ENCODE peak calls at places on chromosome 13, in six cellular contexts. X, I, P, Z, D and R are unnamed samples.
A peak's percentile ranks its signal among the peaks of the same experiment; 100 is the strongest.

GRCh38 chr13:31018511-31018910 is 86.1 kb downstream of the TEX26 start:
- DNase-seq in X (no peak), I (no peak), P (no peak), Z (no peak), D (no peak), R (no peak)

GRCh38 chr13:45831851-45832250 is 19.7 kb downstream of the SIAH3 start:
- DNase-seq in X (no peak), I (no peak), P (no peak), Z (no peak), D (no peak), R (no peak)

GRCh38 chr13:54972838-54973237 is 1944.2 kb downstream of the OLFM4 start:
- DNase-seq in X (no peak), I (no peak), P (no peak), Z (no peak), D (no peak), R (no peak)

GRCh38 chr13:37138917-37139316 is 33.5 kb upstream of the CSNK1A1L start:
- DNase-seq in X (no peak), I (no peak), P (no peak), Z (no peak), D (no peak), R (no peak)

GRCh38 chr13:77509221-77509620 is 26.3 kb upstream of the SCEL start:
- DNase-seq in X (no peak), I (no peak), P (no peak), Z (no peak), D (no peak), R (no peak)

GRCh38 chr13:90055121-90055520 is 1292.4 kb upstream of the MIR17HG start:
- DNase-seq in X (no peak), I (no peak), P (no peak), Z (no peak), D (no peak), R (no peak)

GRCh38 chr13:77325371-77325941 is 1.4 kb downstream of the MYCBP2 start:
- DNase-seq in X (no peak), I (no peak), P (no peak), Z (no peak), D (peak; percentile 47), R (no peak)

GRCh38 chr13:43446126-43446525 is 340.6 kb downstream of the ENOX1 start:
- DNase-seq in X (no peak), I (no peak), P (no peak), Z (no peak), D (no peak), R (no peak)

GRCh38 chr13:61142506-61142905 is 273.1 kb downstream of the PCDH20 start:
- DNase-seq in X (no peak), I (no peak), P (no peak), Z (no peak), D (no peak), R (no peak)

GRCh38 chr13:110363009-110363408 is 55.9 kb downstream of the COL4A2 start:
- DNase-seq in X (no peak), I (no peak), P (no peak), Z (no peak), D (no peak), R (no peak)

GRCh38 chr13:102707465-102707864 is 12.6 kb upstream of the METTL21C start:
- DNase-seq in X (no peak), I (peak; percentile 68), P (no peak), Z (peak; percentile 94), D (no peak), R (no peak)

GRCh38 chr13:104034891-104035290 is 968.7 kb upstream of the SLC10A2 start:
- DNase-seq in X (no peak), I (no peak), P (no peak), Z (no peak), D (no peak), R (no peak)

GRCh38 chr13:40193290-40194203 is 472.9 kb downstream of the FOXO1 start:
- DNase-seq in X (no peak), I (no peak), P (no peak), Z (no peak), D (no peak), R (no peak)

GRCh38 chr13:90797335-90797734 is 550.2 kb upstream of the MIR17HG start:
- DNase-seq in X (no peak), I (no peak), P (no peak), Z (no peak), D (no peak), R (no peak)

GRCh38 chr13:22883961-22884360 is 296.8 kb upstream of the SGCG start:
- DNase-seq in X (no peak), I (no peak), P (no peak), Z (no peak), D (peak; percentile 1), R (no peak)

GRCh38 chr13:52450793-52451116 is 321 bp upstream of the VPS36 start:
- DNase-seq in X (no peak), I (no peak), P (no peak), Z (no peak), D (no peak), R (no peak)
- H3K4me3 ChIP-seq in X (peak overlapping the region; percentile 94), I (peak overlapping the region; percentile 34), P (no peak overlapping the region), Z (no peak overlapping the region), D (peak overlapping the region; percentile 75), R (peak overlapping the region; percentile 40)

GRCh38 chr13:28493740-28494536 is 990 bp downstream of the FLT1 start:
- DNase-seq in X (peak; percentile 23), I (no peak), P (peak; percentile 61), Z (no peak), D (no peak), R (no peak)
- H3K4me3 ChIP-seq in X (no peak overlapping the region), I (peak overlapping the region; percentile 57), P (peak overlapping the region; percentile 61), Z (peak overlapping the region; percentile 93), D (no peak overlapping the region), R (peak overlapping the region; percentile 70)

GRCh38 chr13:98675837-98676236 is 76.6 kb downstream of the SLC15A1 start:
- DNase-seq in X (no peak), I (no peak), P (no peak), Z (no peak), D (no peak), R (no peak)
- H3K4me3 ChIP-seq in X (no peak overlapping the region), I (no peak overlapping the region), P (no peak overlapping the region), Z (no peak overlapping the region), D (no peak overlapping the region), R (no peak overlapping the region)

DNA sequence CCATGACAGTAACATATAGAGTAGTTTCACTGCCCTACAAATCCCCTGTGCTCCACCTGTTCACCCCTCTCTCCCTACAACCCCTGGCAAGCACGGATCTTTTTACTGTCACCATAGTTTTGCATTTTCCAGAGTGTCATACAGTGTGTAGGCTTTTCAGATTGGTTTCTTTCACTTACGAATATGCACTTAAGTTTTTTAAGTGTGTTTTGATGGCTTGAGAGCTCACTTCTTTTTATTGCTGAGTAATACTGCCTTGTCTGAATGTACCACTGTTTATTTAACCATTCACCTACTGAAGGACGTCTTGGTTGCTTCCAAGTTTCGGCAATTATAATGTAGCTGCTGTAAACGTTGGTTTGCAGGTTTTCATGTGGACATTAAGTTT is 175.1 kb downstream of the ITGBL1 start:
- DNase-seq in X (no peak), I (no peak), P (no peak), Z (no peak), D (no peak), R (no peak)
- H3K4me3 ChIP-seq in X (no peak overlapping the region), I (peak overlapping the region; percentile 21), P (no peak overlapping the region), Z (no peak overlapping the region), D (peak overlapping the region; percentile 47), R (no peak overlapping the region)

GRCh38 chr13:50529154-50529882 is 314.2 kb downstream of the DLEU7 start:
- DNase-seq in X (peak; percentile 89), I (peak; percentile 72), P (peak; percentile 39), Z (no peak), D (no peak), R (no peak)
- H3K4me3 ChIP-seq in X (no peak overlapping the region), I (peak overlapping the region; percentile 39), P (no peak overlapping the region), Z (no peak overlapping the region), D (no peak overlapping the region), R (no peak overlapping the region)

DNA sequence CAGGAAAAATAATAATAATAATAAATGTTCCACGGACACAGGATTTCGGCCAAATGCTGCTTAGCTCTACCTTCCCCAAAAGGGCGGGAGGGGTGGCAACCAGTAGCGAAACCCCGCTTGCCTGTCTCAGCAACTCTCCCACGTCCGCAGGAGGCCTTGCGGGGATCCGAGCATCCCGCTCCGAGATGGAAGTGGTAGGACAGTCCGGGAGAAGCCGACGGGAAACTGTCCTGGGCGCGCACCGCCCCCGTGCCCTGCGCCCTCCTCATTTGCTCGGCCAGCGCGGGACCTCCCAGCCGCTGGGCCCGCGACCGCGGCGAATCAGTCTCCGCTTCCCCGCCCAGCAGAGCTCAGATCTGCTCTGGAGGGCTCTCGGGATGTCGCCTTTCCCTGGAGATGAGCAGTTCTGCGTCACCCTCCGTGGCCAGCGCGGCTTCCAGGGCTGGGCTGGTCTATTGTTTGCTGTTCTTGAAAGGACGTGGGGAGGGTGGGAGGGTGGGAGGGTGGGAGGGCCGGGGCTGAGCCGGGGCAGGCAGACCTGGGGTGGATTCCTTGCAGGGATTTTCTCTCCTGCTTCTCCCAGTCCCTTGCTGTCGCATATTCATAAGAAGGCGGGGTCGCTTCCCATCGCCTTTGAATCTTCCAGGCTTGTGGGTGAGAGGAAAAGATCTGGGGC is 48.8 kb upstream of the PABPC3 start:
- DNase-seq in X (no peak), I (peak; percentile 0), P (peak; percentile 71), Z (no peak), D (no peak), R (no peak)
- H3K4me3 ChIP-seq in X (no peak overlapping the region), I (peak overlapping the region; percentile 49), P (peak overlapping the region; percentile 30), Z (peak overlapping the region; percentile 22), D (no peak overlapping the region), R (no peak overlapping the region)

DNA sequence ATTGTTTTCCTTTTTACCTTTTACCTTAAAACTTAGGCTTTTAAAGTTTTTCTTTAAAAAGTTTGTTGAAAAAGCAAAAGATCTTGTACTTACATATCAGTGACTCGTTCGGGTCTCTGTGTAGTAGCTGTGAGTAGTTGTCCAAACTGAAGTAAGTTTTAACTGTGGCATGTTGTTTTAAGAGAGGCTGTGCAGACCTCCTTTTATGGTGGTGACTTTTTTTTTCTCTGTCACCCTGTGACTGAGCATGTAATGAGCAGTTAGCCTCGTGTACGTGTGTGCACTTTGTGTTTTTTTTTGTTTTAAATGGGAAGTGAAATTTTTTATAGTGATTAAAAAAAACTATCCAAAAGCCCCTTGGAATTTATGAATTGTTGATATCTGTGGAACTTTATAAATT is at the start of gene GPR183:
- DNase-seq in X (no peak), I (no peak), P (peak; percentile 82), Z (no peak), D (no peak), R (no peak)
- H3K4me3 ChIP-seq in X (no peak within 1 kb of the TSS), I (no peak within 1 kb of the TSS), P (peak within 1 kb of the TSS; percentile 46), Z (no peak within 1 kb of the TSS), D (no peak within 1 kb of the TSS), R (no peak within 1 kb of the TSS)

DNA sequence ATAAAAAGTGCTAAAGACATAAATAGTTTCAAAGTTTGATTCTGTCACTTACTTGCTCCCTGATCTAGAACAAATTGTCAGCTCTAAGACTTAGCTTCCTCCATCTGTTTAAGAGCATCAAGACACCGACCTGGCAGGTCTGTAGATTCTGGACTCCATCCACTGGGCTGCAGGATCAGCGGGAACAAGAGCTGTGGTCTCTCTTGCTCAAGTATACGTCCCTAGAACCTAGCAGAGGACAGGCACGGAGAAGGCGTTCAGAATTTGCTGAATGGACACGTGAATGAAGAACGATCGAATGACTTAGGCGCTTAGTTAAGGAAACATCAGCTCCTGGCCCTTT is 1.1 kb downstream of the DZIP1 start:
- DNase-seq in X (no peak), I (no peak), P (peak; percentile 37), Z (no peak), D (no peak), R (no peak)
- H3K4me3 ChIP-seq in X (no peak overlapping the region), I (peak overlapping the region; percentile 65), P (peak overlapping the region; percentile 47), Z (peak overlapping the region; percentile 64), D (no peak overlapping the region), R (no peak overlapping the region)